ENCODE peak calls at places on chromosomes 1 and 21, in eight cellular contexts. S is GM23338, N is stomach, R is esophagus muscularis mucosa, B is prostate gland, Q is HL-60, C is H1, I is K562. U is an unnamed sample.

GRCh38 chr1:205274041-205274691 is 46.4 kb downstream of the TMCC2 start:
- DNase-seq in Q (no peak), N (no peak), S (peak; percentile 79), I (no peak), R (no peak), B (no peak), C (peak; percentile 65), U (no peak)

GRCh38 chr1:29341936-29342335 is 105.6 kb downstream of the PTPRU start:
- DNase-seq in I (peak; percentile 9), Q (no peak), B (no peak), R (no peak), N (no peak), C (no peak), S (peak; percentile 25), U (no peak)

GRCh38 chr1:1045129-1045528 is 25.2 kb downstream of the AGRN start:
- DNase-seq in I (no peak), S (no peak), C (no peak), R (no peak), Q (no peak), B (no peak), N (no peak), U (no peak)

GRCh38 chr21:34335316-34335715 is 28.5 kb upstream of the KCNE2 start:
- DNase-seq in I (no peak), B (no peak), Q (no peak), R (no peak), C (no peak), N (no peak), S (no peak), U (no peak)

GRCh38 chr1:201945157-201945556 is 1.2 kb downstream of the LMOD1 start:
- DNase-seq in B (no peak), N (no peak), S (peak; percentile 69), Q (no peak), I (peak; percentile 52), R (no peak), C (peak; percentile 55), U (no peak)

GRCh38 chr1:67764674-67765073 is 68.6 kb downstream of the GNG12 start:
- DNase-seq in N (no peak), Q (no peak), C (no peak), I (no peak), S (no peak), B (no peak), R (no peak), U (no peak)

GRCh38 chr21:41580758-41581554 is 73.0 kb upstream of the TMPRSS2 start:
- DNase-seq in B (no peak), R (no peak), C (peak; percentile 30), N (peak; percentile 25), Q (no peak), I (no peak), S (no peak), U (peak; percentile 85)

GRCh38 chr1:40477680-40478057 is 579 bp downstream of the ZFP69 start:
- DNase-seq in Q (peak; percentile 1), S (no peak), I (peak; percentile 55), N (no peak), C (no peak), B (no peak), R (no peak), U (peak; percentile 11)

DNA sequence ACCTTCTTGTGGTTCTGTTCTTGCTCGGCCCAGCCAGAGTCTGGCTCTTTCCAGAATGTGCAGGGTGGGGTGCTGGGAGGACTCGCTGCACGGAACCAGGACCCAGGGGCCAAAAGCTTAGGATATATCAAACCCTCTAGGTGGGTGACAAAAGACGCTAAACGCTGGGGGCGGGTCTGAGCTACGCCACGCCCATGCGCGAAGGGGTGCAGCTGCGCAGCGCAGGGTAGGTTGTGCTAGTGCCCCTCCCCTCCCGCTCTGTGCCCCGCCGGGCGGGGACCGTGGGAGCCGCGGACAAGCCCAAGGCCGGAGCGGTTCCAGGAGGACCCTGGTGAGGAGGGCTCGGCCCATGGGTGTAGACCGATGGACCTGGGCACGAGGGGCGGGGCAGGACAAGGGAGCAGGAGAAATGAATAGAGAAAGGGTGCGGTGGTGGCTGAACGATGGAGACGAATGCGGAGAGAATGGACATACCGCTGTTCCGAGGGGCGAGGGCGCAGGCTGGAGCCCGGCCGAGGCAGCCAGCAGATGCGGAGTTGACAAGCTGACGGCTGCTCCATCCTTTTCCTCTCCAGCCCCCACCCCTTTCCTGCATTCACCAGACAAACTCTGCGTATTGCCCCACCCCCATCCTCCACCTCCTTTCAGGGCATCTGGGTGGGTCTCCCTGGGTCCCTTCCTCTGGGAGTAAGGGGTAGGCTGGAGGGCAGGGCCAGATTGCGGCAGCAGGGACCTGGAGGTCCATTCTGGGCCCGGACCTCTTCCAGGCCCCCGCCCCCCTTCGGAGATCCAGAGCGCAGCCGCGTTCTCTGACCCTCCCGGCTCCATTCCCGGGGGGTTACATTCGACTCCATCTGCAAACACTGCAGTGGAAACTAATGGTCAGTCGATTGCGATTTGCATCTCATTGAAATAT is at the start of gene RUSC1:
- DNase-seq in B (peak; percentile 67), S (peak; percentile 93), R (no peak), I (peak; percentile 77), C (peak; percentile 95), Q (no peak), N (peak; percentile 75), U (peak; percentile 87)
- H3K4me3 ChIP-seq in B (peak within 1 kb of the TSS; percentile 44), S (peak within 1 kb of the TSS; percentile 99), R (peak within 1 kb of the TSS; percentile 89), I (no peak within 1 kb of the TSS), C (peak within 1 kb of the TSS; percentile 42), Q (no peak within 1 kb of the TSS), N (peak within 1 kb of the TSS; percentile 96), U (peak within 1 kb of the TSS; percentile 71)

GRCh38 chr1:84619383-84620093 is 45.3 kb upstream of the CTBS start:
- DNase-seq in C (no peak), S (no peak), B (no peak), R (no peak), Q (no peak), N (no peak), I (peak; percentile 50), U (no peak)

GRCh38 chr1:84621553-84621952 is 47.3 kb upstream of the CTBS start:
- DNase-seq in N (no peak), R (no peak), B (no peak), C (no peak), S (no peak), I (no peak), Q (no peak), U (no peak)

GRCh38 chr1:84617349-84617748 is 43.1 kb upstream of the CTBS start:
- DNase-seq in I (no peak), C (no peak), R (peak; percentile 4), S (no peak), N (no peak), B (no peak), Q (no peak), U (no peak)

GRCh38 chr1:84624876-84625275 is 50.6 kb upstream of the CTBS start:
- DNase-seq in I (no peak), R (peak; percentile 77), C (no peak), N (no peak), S (no peak), Q (no peak), B (no peak), U (no peak)

DNA sequence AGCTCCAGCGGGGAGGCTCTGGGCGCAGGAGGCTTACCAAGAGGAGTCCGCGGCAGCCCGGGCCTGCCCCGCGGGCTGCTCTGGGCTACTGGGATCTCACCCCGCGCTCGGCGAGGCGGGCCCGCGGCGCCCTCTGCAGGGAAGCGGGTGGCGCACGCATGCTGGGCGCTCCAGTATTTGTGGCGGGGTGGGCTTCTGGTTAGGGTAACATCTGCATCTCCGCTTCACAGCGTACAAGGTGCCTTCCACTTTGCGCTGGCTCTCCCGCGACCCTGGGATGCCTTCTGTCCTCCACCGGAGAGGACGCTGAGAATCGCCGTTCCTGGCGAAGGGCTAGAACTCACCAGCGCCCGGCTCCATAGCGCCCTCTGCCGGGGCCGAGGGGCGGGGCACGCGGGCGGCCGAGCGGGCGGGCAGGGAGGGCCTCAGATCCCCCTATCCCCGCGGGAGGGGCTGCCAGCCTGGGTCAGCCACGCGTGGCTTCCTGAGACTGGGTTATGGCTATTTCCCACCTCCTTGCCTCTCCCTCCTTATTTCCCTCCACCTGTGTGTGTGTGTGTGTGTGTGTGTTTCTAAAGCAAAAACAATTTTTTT is 46.6 kb upstream of the CTBS start:
- DNase-seq in B (peak; percentile 41), N (peak; percentile 77), R (no peak), Q (peak; percentile 78), S (peak; percentile 84), C (peak; percentile 96), I (peak; percentile 88), U (peak; percentile 81)
- TF ChIP-seq POLR2AphosphoS5 in B (peak; percentile 41), N (peak; percentile 24), R (peak; percentile 57), Q (peak; percentile 37), S (no peak), C (peak; percentile 63), I (no peak), U (peak; percentile 5)

GRCh38 chr1:13699510-13699909 is 478 bp upstream of the PRDM2 start:
- DNase-seq in S (peak; percentile 34), C (peak; percentile 48), R (no peak), I (no peak), B (peak; percentile 7), Q (no peak), N (no peak), U (peak; percentile 20)

GRCh38 chr1:13700521-13701273 is 709 bp downstream of the PRDM2 start:
- DNase-seq in B (peak; percentile 24), Q (peak; percentile 39), C (peak; percentile 47), R (no peak), I (peak; percentile 19), N (peak; percentile 45), S (peak; percentile 52), U (peak; percentile 47)

GRCh38 chr1:13699936-13700520 is at the start of gene PRDM2:
- DNase-seq in B (peak; percentile 14), R (no peak), N (peak; percentile 52), S (peak; percentile 55), I (peak; percentile 17), Q (peak; percentile 30), C (peak; percentile 68), U (peak; percentile 53)

GRCh38 chr1:13702425-13703127 is 2.6 kb downstream of the PRDM2 start:
- DNase-seq in B (no peak), I (no peak), Q (peak; percentile 32), R (no peak), S (no peak), C (no peak), N (no peak), U (peak; percentile 42)

DNA sequence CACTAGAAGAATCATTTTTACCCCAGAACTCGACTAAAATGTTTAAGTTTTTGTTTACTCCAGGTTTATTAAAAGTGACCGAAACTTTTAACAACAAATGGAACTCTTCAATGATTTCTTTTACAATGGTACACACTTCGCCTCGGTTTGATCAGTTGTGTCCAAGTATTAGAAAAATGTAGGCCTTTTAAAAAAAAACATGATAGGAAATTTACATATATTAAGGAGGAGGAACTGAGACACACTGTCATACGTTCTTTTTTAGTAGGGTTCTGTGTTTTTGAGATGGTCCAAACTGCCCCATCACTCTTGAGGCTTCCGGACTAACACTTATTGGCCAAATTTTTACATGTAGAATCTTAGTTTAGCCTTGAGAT is 1.3 kb downstream of the PRDM2 start:
- DNase-seq in Q (no peak), N (no peak), S (no peak), B (no peak), C (no peak), I (no peak), R (no peak), U (no peak)
- H3K4me3 ChIP-seq in Q (peak overlapping the region; percentile 59), N (peak overlapping the region; percentile 63), S (peak overlapping the region; percentile 81), B (peak overlapping the region; percentile 72), C (no peak overlapping the region), I (no peak overlapping the region), R (peak overlapping the region; percentile 90), U (peak overlapping the region; percentile 74)

GRCh38 chr1:159008744-159009188 is 941 bp upstream of the IFI16 start:
- DNase-seq in C (no peak), R (no peak), N (no peak), B (no peak), I (no peak), Q (peak; percentile 67), S (no peak), U (peak; percentile 49)

GRCh38 chr1:159011701-159012100 is 2.0 kb downstream of the IFI16 start:
- DNase-seq in R (no peak), Q (no peak), I (no peak), B (no peak), C (no peak), S (no peak), N (no peak), U (no peak)

GRCh38 chr1:159009287-159009686 is 420 bp upstream of the IFI16 start:
- DNase-seq in I (no peak), N (no peak), C (no peak), Q (no peak), R (no peak), S (no peak), B (no peak), U (no peak)

GRCh38 chr1:159010398-159010797 is 691 bp downstream of the IFI16 start:
- DNase-seq in S (no peak), B (no peak), N (no peak), Q (no peak), I (no peak), R (no peak), C (no peak), U (no peak)

GRCh38 chr1:159009704-159010361 is at the start of gene IFI16:
- DNase-seq in I (peak; percentile 51), C (no peak), Q (peak; percentile 73), R (no peak), B (peak; percentile 64), S (no peak), N (no peak), U (peak; percentile 34)
- TF ChIP-seq POLR2AphosphoS5 in I (no peak), C (no peak), Q (no peak), R (peak; percentile 70), B (peak; percentile 88), S (no peak), N (peak; percentile 84), U (peak; percentile 85)